ENCODE peak calls at places on chromosomes 12 and 14, in five cellular contexts. One of them, this sample, is unnamed.

GRCh38 chr14:105343194-105343593 is 28.6 kb downstream of the PACS2 start:
- DNase-seq in H1: no peak
- DNase-seq in H9: no peak
- DNase-seq in trophoblast cell: no peak
- DNase-seq in mesenchymal stem cell: no peak
- DNase-seq in this sample: no peak

GRCh38 chr12:104825408-104825807 is 132.7 kb downstream of the SLC41A2 start:
- DNase-seq in H1: no peak
- DNase-seq in H9: peak
- DNase-seq in trophoblast cell: no peak
- DNase-seq in mesenchymal stem cell: peak
- DNase-seq in this sample: no peak

GRCh38 chr14:35052637-35053036 is 6.6 kb downstream of the FAM177A1 start:
- DNase-seq in H1: no peak
- DNase-seq in H9: no peak
- DNase-seq in trophoblast cell: no peak
- DNase-seq in mesenchymal stem cell: no peak
- DNase-seq in this sample: no peak

GRCh38 chr14:51855234-51855633 is 5.2 kb upstream of the GNG2 start:
- DNase-seq in H1: no peak
- DNase-seq in H9: no peak
- DNase-seq in trophoblast cell: no peak
- DNase-seq in mesenchymal stem cell: no peak
- DNase-seq in this sample: no peak

GRCh38 chr14:20350860-20351259 is 7.4 kb downstream of the PARP2 start:
- DNase-seq in H1: no peak
- DNase-seq in H9: no peak
- DNase-seq in trophoblast cell: no peak
- DNase-seq in mesenchymal stem cell: peak
- DNase-seq in this sample: no peak

GRCh38 chr14:104954746-104955395 is 23.3 kb downstream of the AHNAK2 start:
- DNase-seq in H1: no peak
- DNase-seq in H9: no peak
- DNase-seq in trophoblast cell: no peak
- DNase-seq in mesenchymal stem cell: no peak
- DNase-seq in this sample: no peak

GRCh38 chr12:42090899-42091298 is 53.8 kb downstream of the GXYLT1 start:
- DNase-seq in H1: no peak
- DNase-seq in H9: no peak
- DNase-seq in trophoblast cell: no peak
- DNase-seq in mesenchymal stem cell: peak
- DNase-seq in this sample: no peak

GRCh38 chr14:79708991-79709390 is 502.3 kb downstream of the DIO2 start:
- DNase-seq in H1: no peak
- DNase-seq in H9: no peak
- DNase-seq in trophoblast cell: no peak
- DNase-seq in mesenchymal stem cell: peak
- DNase-seq in this sample: no peak

GRCh38 chr12:121446760-121447159 is 46.8 kb downstream of the RNF34 start:
- DNase-seq in H1: no peak
- DNase-seq in H9: no peak
- DNase-seq in trophoblast cell: no peak
- DNase-seq in mesenchymal stem cell: no peak
- DNase-seq in this sample: no peak

GRCh38 chr12:71685961-71686657 is at the start of gene TMEM19:
- DNase-seq in H1: peak
- DNase-seq in H9: peak
- DNase-seq in trophoblast cell: peak
- DNase-seq in mesenchymal stem cell: peak
- DNase-seq in this sample: peak

GRCh38 chr14:37625597-37626595 is 30.5 kb downstream of the TTC6 start:
- DNase-seq in H1: no peak
- DNase-seq in H9: no peak
- DNase-seq in trophoblast cell: no peak
- DNase-seq in mesenchymal stem cell: no peak
- DNase-seq in this sample: no peak

GRCh38 chr12:78120866-78121590 is 290.3 kb downstream of the NAV3 start:
- DNase-seq in H1: no peak
- DNase-seq in H9: no peak
- DNase-seq in trophoblast cell: peak
- DNase-seq in mesenchymal stem cell: peak
- DNase-seq in this sample: no peak

GRCh38 chr12:100187068-100187467 is 13.5 kb upstream of the ACTR6 start:
- DNase-seq in H1: no peak
- DNase-seq in H9: no peak
- DNase-seq in trophoblast cell: no peak
- DNase-seq in mesenchymal stem cell: no peak
- DNase-seq in this sample: no peak

GRCh38 chr14:74908861-74909341 is 14.2 kb downstream of the RPS6KL1 start:
- DNase-seq in H1: no peak
- DNase-seq in H9: no peak
- DNase-seq in trophoblast cell: no peak
- DNase-seq in mesenchymal stem cell: no peak
- DNase-seq in this sample: no peak

DNA sequence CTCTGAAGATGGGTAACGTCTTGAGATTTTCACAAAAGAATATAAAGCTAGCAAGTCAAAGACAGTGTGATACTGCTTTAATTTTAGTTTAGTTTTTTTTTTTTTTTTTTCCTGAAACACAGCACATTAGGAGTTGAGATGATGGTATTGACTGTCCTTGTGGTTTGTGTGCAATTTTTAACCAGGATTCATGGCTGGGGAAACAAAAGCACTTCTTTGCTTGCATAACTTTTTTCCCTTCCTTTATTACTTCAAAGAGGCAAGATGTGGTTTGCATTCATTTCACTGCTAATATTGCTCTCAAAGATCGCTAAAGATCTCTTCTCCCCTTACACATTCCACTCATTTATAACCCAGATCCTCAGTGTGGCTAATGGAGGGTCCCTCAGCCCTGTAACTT is 157.1 kb upstream of the PZP start:
- DNase-seq in H1: no peak
- DNase-seq in H9: no peak
- DNase-seq in trophoblast cell: no peak
- DNase-seq in mesenchymal stem cell: peak
- DNase-seq in this sample: no peak
- H2AFZ ChIP-seq in H1: peak
- H2AFZ ChIP-seq in H9: no peak
- H2AFZ ChIP-seq in trophoblast cell: no peak
- H2AFZ ChIP-seq in mesenchymal stem cell: no peak
- H2AFZ ChIP-seq in this sample: no peak

GRCh38 chr14:65001758-65002157 is 15.1 kb downstream of the FNTB start:
- DNase-seq in H1: no peak
- DNase-seq in H9: no peak
- DNase-seq in trophoblast cell: no peak
- DNase-seq in mesenchymal stem cell: no peak
- DNase-seq in this sample: no peak
- H2BK12ac ChIP-seq in H1: no peak
- H2BK12ac ChIP-seq in H9: no peak
- H2BK12ac ChIP-seq in trophoblast cell: no peak
- H2BK12ac ChIP-seq in mesenchymal stem cell: no peak
- H2BK12ac ChIP-seq in this sample: no peak

DNA sequence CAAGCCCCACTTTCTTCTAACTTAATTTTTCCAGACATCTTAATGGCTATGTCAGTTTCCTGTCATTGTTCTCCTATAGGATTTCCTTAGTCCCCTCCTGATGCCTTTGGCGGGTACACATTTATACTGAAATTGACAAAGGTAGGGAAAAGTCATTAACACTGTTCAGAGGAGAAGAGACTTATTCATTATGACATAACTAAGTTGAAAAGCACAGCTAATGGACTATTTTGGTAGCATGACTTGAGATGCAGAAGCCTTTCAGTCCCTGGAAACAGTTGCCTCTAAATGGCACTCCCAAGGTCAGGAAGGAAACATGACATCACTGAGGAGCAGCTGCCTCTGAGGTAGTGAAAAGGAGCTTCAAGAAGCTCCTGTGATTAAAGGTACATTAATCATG is 317.5 kb upstream of the KITLG start:
- DNase-seq in H1: no peak
- DNase-seq in H9: no peak
- DNase-seq in trophoblast cell: no peak
- DNase-seq in mesenchymal stem cell: peak
- DNase-seq in this sample: no peak
- H2AFZ ChIP-seq in H1: peak
- H2AFZ ChIP-seq in H9: no peak
- H2AFZ ChIP-seq in trophoblast cell: no peak
- H2AFZ ChIP-seq in mesenchymal stem cell: no peak
- H2AFZ ChIP-seq in this sample: no peak

DNA sequence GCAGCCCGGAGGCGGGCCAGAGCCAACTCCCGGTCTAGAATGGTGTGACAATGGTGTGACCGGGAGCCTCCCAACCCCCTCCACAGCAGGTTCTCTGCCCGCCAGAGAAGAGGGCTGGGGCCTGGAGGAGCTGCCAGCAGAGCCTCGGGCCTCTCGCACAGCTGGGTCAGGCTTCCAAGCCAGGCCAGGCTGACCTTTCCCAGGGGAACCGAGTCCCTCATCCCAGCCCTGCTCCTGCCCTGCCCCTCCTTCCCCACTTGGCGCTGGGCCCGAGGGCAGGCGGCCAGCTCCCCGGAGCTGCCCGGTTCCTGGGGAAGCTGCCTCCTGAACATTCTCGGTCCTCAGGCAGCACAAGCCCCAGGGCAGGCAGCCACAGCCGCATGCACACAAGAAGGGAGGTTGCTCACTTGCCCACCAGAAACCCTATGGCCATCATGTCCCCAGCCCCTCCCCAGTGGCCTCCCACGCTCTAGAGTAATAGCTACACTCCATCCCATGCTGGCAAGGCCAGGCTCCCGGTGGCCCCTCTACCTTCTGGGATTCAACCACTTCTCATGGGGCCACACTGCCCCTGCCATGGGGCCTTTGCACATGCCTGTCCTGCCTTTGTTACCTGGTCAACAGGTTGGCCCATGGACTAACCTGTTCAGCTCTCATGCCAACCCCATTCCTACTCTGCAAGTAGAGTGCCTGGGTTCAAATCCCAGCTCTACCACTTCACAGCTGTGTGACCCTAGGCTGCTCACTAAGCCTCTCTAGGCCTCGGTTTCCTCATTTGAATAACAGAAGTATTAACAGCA is 98.3 kb downstream of the RFLNA start:
- DNase-seq in H1: no peak
- DNase-seq in H9: peak
- DNase-seq in trophoblast cell: no peak
- DNase-seq in mesenchymal stem cell: peak
- DNase-seq in this sample: no peak
- H2BK12ac ChIP-seq in H1: peak
- H2BK12ac ChIP-seq in H9: no peak
- H2BK12ac ChIP-seq in trophoblast cell: peak
- H2BK12ac ChIP-seq in mesenchymal stem cell: peak
- H2BK12ac ChIP-seq in this sample: peak

DNA sequence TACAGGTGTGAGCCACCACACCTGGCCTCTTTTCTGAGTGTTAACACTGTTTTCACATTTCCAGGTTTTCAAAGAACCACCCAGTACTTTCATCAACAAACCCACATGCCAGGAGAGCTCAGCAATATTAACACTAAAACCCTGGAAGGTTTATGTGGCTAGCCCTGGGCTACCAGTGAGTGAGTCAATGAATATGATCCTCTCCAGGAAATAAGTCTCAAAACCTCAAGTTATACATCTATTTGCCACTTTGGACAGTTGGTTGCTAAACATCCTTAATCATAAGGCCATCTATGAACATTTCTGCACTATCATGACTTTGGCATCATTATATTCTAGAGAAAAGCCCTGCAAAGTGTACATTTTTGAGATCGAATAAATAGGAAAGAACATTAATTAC is 6.3 kb upstream of the CDKL1 start:
- DNase-seq in H1: no peak
- DNase-seq in H9: no peak
- DNase-seq in trophoblast cell: no peak
- DNase-seq in mesenchymal stem cell: no peak
- DNase-seq in this sample: no peak
- H2AFZ ChIP-seq in H1: no peak
- H2AFZ ChIP-seq in H9: no peak
- H2AFZ ChIP-seq in trophoblast cell: no peak
- H2AFZ ChIP-seq in mesenchymal stem cell: no peak
- H2AFZ ChIP-seq in this sample: no peak

DNA sequence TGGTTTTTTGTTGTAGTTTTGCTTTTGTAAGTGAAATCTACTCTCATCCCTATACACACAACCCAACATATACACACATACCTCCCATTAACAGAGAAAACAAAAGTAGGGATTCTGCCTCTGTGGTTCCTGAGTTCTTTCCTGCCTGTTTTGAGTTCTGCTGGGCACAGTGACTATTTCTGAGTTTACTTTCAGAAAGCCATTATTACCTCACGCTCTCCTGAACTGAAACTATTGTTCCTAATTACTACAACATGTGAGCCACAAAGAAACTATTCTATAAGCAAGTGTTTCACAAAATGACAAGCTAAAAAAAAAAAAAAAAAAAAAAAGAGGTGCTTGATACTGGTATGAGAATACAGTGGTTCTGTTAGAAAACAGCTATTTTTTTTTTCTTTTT is 110.9 kb downstream of the ALG10B start:
- DNase-seq in H1: no peak
- DNase-seq in H9: no peak
- DNase-seq in trophoblast cell: no peak
- DNase-seq in mesenchymal stem cell: no peak
- DNase-seq in this sample: no peak
- H2BK12ac ChIP-seq in H1: no peak
- H2BK12ac ChIP-seq in H9: no peak
- H2BK12ac ChIP-seq in trophoblast cell: no peak
- H2BK12ac ChIP-seq in mesenchymal stem cell: no peak
- H2BK12ac ChIP-seq in this sample: no peak

GRCh38 chr12:74229671-74230070 is 308.0 kb upstream of the ATXN7L3B start:
- DNase-seq in H1: no peak
- DNase-seq in H9: no peak
- DNase-seq in trophoblast cell: no peak
- DNase-seq in mesenchymal stem cell: no peak
- DNase-seq in this sample: no peak

DNA sequence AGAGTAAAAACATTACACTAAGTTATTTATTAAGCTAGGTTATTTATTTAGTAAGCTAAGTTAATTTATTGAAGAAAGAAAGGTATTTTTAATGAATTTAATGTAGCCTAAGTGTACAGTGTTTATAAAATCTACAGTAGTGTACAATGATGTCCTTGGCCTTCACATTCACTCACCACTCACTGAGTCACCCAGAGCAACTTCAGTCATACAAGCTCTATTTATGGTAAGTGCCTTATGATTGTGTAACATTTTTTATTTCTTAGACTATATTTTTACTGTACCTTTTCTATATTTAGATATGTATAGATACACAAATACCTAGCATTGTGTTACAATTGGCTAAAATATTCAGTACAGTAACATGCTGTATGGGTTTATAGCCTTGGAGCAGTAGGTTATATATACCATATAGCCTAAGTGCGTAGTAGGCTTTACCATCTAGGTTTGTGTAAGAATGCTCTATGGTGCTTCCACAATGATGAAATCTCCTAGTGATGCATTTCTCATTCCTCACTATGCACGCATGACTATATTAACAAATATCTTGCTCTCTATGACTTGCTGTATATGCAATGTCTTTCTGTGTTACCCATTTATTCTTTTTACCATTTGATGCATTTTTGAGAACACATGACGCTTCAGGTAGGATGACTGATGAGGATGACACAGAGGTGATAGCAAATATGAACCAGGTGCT is 309.6 kb upstream of the ATXN7L3B start:
- DNase-seq in H1: no peak
- DNase-seq in H9: no peak
- DNase-seq in trophoblast cell: no peak
- DNase-seq in mesenchymal stem cell: peak
- DNase-seq in this sample: no peak
- H2AFZ ChIP-seq in H1: no peak
- H2AFZ ChIP-seq in H9: no peak
- H2AFZ ChIP-seq in trophoblast cell: no peak
- H2AFZ ChIP-seq in mesenchymal stem cell: no peak
- H2AFZ ChIP-seq in this sample: no peak

GRCh38 chr12:132464820-132465219 is 25.1 kb upstream of the FBRSL1 start:
- DNase-seq in H1: no peak
- DNase-seq in H9: no peak
- DNase-seq in trophoblast cell: no peak
- DNase-seq in mesenchymal stem cell: no peak
- DNase-seq in this sample: no peak
- H2BK12ac ChIP-seq in H1: no peak
- H2BK12ac ChIP-seq in H9: no peak
- H2BK12ac ChIP-seq in trophoblast cell: no peak
- H2BK12ac ChIP-seq in mesenchymal stem cell: no peak
- H2BK12ac ChIP-seq in this sample: no peak